ENCODE peak calls at places on chromosomes 16 and 17, in ten cellular contexts. Z, I, F, R, B, X, O, N, G and W are unnamed samples.

GRCh38 chr17:5941258-5941657 is 128.9 kb upstream of the WSCD1 start:
- DNase-seq in Z (no peak), I (no peak), F (no peak), R (no peak), B (no peak), X (no peak), O (no peak), N (no peak), G (no peak), W (no peak)

GRCh38 chr16:14564881-14565687 is 65.0 kb downstream of the PARN start:
- DNase-seq in Z (no peak), I (peak), F (no peak), R (no peak), B (peak), X (peak), O (no peak), N (no peak), G (no peak), W (no peak)

GRCh38 chr16:67940436-67941089 is 3.4 kb downstream of the LCAT start:
- DNase-seq in Z (no peak), I (no peak), F (no peak), R (no peak), B (no peak), X (no peak), O (no peak), N (no peak), G (no peak), W (no peak)

GRCh38 chr16:63577891-63578290 is 1541.7 kb upstream of the CDH8 start:
- DNase-seq in Z (no peak), I (no peak), F (no peak), R (no peak), B (no peak), X (no peak), O (no peak), N (no peak), G (no peak), W (no peak)

GRCh38 chr16:72894291-72895151 is 153.4 kb downstream of the ZFHX3 start:
- DNase-seq in Z (no peak), I (peak), F (no peak), R (no peak), B (peak), X (no peak), O (no peak), N (no peak), G (no peak), W (no peak)

GRCh38 chr17:44417553-44417952 is 28.1 kb upstream of the ITGA2B start:
- DNase-seq in Z (no peak), I (peak), F (peak), R (no peak), B (peak), X (peak), O (no peak), N (no peak), G (peak), W (no peak)

GRCh38 chr17:79988163-79988971 is 47.3 kb downstream of the TBC1D16 start:
- DNase-seq in Z (no peak), I (peak), F (no peak), R (no peak), B (peak), X (peak), O (no peak), N (peak), G (no peak), W (no peak)

GRCh38 chr17:67575325-67575724 is 142.4 kb upstream of the NOL11 start:
- DNase-seq in Z (no peak), I (no peak), F (peak), R (no peak), B (no peak), X (no peak), O (no peak), N (no peak), G (peak), W (no peak)

GRCh38 chr17:57830880-57831279 is 19.0 kb downstream of the MRPS23 start:
- DNase-seq in Z (no peak), I (no peak), F (no peak), R (no peak), B (no peak), X (no peak), O (no peak), N (no peak), G (no peak), W (no peak)

GRCh38 chr17:36722903-36723263 is 121.5 kb downstream of the MRM1 start:
- DNase-seq in Z (no peak), I (no peak), F (no peak), R (no peak), B (no peak), X (no peak), O (no peak), N (no peak), G (no peak), W (no peak)

GRCh38 chr17:16378631-16379282 is 2.1 kb upstream of the UBB start:
- DNase-seq in Z (no peak), I (no peak), F (no peak), R (no peak), B (no peak), X (no peak), O (peak), N (no peak), G (no peak), W (no peak)

GRCh38 chr17:47844814-47845453 is 3.9 kb upstream of the SCRN2 start:
- DNase-seq in Z (no peak), I (peak), F (no peak), R (no peak), B (peak), X (no peak), O (no peak), N (no peak), G (no peak), W (no peak)

GRCh38 chr17:21463779-21464407 is 87.7 kb downstream of the KCNJ12 start:
- DNase-seq in Z (no peak), I (no peak), F (no peak), R (peak), B (no peak), X (no peak), O (no peak), N (no peak), G (no peak), W (no peak)

GRCh38 chr17:37650419-37651003 is 7.3 kb upstream of the DDX52 start:
- DNase-seq in Z (no peak), I (peak), F (peak), R (peak), B (peak), X (peak), O (no peak), N (no peak), G (peak), W (no peak)

GRCh38 chr16:2770057-2770780 is 6.9 kb downstream of the ELOB start:
- DNase-seq in Z (no peak), I (no peak), F (no peak), R (no peak), B (no peak), X (no peak), O (no peak), N (peak), G (no peak), W (no peak)

GRCh38 chr17:13283606-13284005 is 265.8 kb upstream of the ELAC2 start:
- DNase-seq in Z (no peak), I (no peak), F (no peak), R (no peak), B (no peak), X (no peak), O (no peak), N (no peak), G (no peak), W (no peak)

GRCh38 chr17:32266389-32267269 is 997 bp downstream of the RHBDL3 start:
- DNase-seq in Z (peak), I (no peak), F (peak), R (no peak), B (no peak), X (no peak), O (no peak), N (peak), G (no peak), W (no peak)

GRCh38 chr17:74192950-74193781 is 10.3 kb upstream of the RPL38 start:
- DNase-seq in Z (no peak), I (no peak), F (no peak), R (no peak), B (peak), X (no peak), O (peak), N (no peak), G (no peak), W (no peak)

GRCh38 chr16:49924078-49924477 is 68.2 kb upstream of the ZNF423 start:
- DNase-seq in Z (no peak), I (no peak), F (no peak), R (no peak), B (peak), X (no peak), O (no peak), N (no peak), G (no peak), W (no peak)

GRCh38 chr17:82317394-82318168 is at the start of gene CD7:
- DNase-seq in Z (no peak), I (no peak), F (no peak), R (no peak), B (no peak), X (no peak), O (no peak), N (no peak), G (no peak), W (no peak)

GRCh38 chr16:87464691-87465300 is 28.0 kb downstream of the ZCCHC14 start:
- DNase-seq in Z (no peak), I (peak), F (peak), R (peak), B (peak), X (peak), O (peak), N (peak), G (peak), W (peak)

GRCh38 chr17:9146064-9146463 is 124.8 kb downstream of the NTN1 start:
- DNase-seq in Z (no peak), I (no peak), F (no peak), R (no peak), B (no peak), X (no peak), O (no peak), N (no peak), G (no peak), W (no peak)

GRCh38 chr16:20042848-20043247 is 30.8 kb downstream of the GPR139 start:
- DNase-seq in Z (no peak), I (no peak), F (no peak), R (no peak), B (no peak), X (no peak), O (no peak), N (no peak), G (no peak), W (no peak)

GRCh38 chr16:80604600-80605355 is 64.0 kb downstream of the DYNLRB2 start:
- DNase-seq in Z (no peak), I (no peak), F (no peak), R (no peak), B (no peak), X (no peak), O (no peak), N (no peak), G (no peak), W (no peak)

GRCh38 chr17:66810951-66811682 is 23.8 kb upstream of the CACNG5 start:
- DNase-seq in Z (no peak), I (no peak), F (no peak), R (no peak), B (no peak), X (no peak), O (no peak), N (no peak), G (no peak), W (no peak)

GRCh38 chr17:76944477-76944876 is 76.3 kb downstream of the MGAT5B start:
- DNase-seq in Z (no peak), I (no peak), F (no peak), R (no peak), B (no peak), X (no peak), O (no peak), N (no peak), G (no peak), W (no peak)

GRCh38 chr17:21249911-21250703 is 3.1 kb downstream of the NATD1 start:
- DNase-seq in Z (no peak), I (no peak), F (no peak), R (no peak), B (no peak), X (no peak), O (no peak), N (no peak), G (no peak), W (no peak)

GRCh38 chr17:79706931-79707382 is 23.8 kb upstream of the ENPP7 start:
- DNase-seq in Z (no peak), I (peak), F (no peak), R (no peak), B (peak), X (no peak), O (no peak), N (no peak), G (no peak), W (no peak)

GRCh38 chr17:51164911-51165679 is 1.1 kb upstream of the NME2 start:
- DNase-seq in Z (no peak), I (no peak), F (no peak), R (peak), B (no peak), X (no peak), O (no peak), N (peak), G (no peak), W (no peak)

GRCh38 chr17:79043931-79044320 is 20.0 kb downstream of the C1QTNF1 start:
- DNase-seq in Z (no peak), I (no peak), F (no peak), R (no peak), B (no peak), X (no peak), O (peak), N (no peak), G (no peak), W (no peak)

DNA sequence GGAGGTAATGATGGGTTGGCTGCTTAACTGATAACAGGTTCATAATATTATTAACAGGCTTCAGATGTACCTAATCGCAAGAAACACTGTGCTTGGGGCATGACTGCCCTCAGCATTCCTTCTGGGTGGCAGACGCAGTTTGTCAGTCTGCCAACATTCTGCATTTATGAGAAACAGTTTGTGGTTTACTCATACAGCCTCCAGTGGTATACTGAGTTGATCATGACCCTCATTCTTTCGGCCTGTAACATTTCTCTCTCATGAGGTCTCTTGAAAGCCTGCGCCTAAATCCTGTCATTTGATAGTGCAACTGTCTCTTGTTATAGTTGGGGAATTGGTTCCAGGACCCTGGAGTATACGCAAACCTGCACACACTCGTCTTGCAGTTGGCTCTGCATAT is 4.9 kb upstream of the RUSF1 start:
- DNase-seq in Z (no peak), I (peak), F (no peak), R (no peak), B (peak), X (no peak), O (no peak), N (no peak), G (no peak), W (no peak)
- TF ChIP-seq CTCF in Z (no peak), I (no peak), F (no peak), R (no peak), B (no peak), X (no peak), O (no peak), N (no peak), G (no peak), W (no peak)

DNA sequence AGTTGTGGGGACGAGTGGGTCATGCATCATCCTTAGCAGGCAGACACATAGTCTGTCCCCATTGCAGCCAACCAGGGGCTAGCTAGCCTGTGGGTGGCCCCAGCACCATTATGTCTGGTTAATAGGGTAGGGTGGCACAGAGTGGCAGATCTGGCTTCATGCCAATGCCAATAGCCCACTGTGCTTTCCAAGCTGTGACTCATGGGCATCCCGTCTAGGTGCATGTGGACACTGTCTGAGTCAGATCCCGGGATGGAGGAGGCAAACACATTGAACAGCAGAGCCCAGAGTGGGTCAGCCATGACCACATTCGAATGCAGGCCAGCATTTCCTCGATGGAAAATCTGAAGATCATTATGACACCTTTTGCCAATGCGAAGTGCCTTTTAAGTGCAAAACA is 2.5 kb downstream of the HS3ST2 start:
- DNase-seq in Z (no peak), I (no peak), F (no peak), R (no peak), B (peak), X (no peak), O (no peak), N (no peak), G (no peak), W (no peak)
- TF ChIP-seq CTCF in Z (no peak), I (no peak), F (no peak), R (no peak), B (no peak), X (no peak), O (no peak), N (no peak), G (no peak), W (no peak)

GRCh38 chr16:86462334-86463084 is 47.8 kb upstream of the FOXF1 start:
- DNase-seq in Z (no peak), I (no peak), F (no peak), R (no peak), B (peak), X (no peak), O (no peak), N (no peak), G (no peak), W (no peak)
- TF ChIP-seq CTCF in Z (no peak), I (no peak), F (no peak), R (no peak), B (no peak), X (no peak), O (no peak), N (no peak), G (no peak), W (no peak)

DNA sequence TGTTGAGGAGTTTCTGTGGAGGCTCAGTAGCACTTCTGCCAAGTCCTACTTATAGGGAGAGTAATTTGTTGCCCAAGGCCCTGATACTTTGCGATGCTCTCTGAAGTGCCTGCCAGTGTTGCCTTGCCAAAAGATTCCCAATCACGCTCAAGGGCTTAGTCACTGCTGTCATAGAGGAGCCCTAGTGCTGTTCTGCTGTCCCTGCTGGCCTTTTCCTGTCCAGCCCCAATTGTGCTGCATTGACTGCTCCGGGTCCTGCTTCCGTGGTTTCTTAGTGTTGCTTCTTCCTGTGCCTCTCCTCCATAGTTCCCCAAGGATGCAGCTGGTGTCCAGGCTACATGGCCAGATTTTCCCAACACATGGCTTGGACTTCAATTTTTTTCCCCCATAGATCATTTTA is 13.9 kb downstream of the NUP93 start:
- DNase-seq in Z (no peak), I (peak), F (no peak), R (peak), B (peak), X (no peak), O (no peak), N (no peak), G (no peak), W (no peak)
- TF ChIP-seq CTCF in Z (no peak), I (no peak), F (no peak), R (no peak), B (no peak), X (no peak), O (no peak), N (no peak), G (no peak), W (no peak)